ENCODE peak calls at places on chromosomes 6 and 20, in four cellular contexts. P, S, R and U are unnamed samples.

GRCh38 chr6:25960689-25961088 is 1.9 kb upstream of the TRIM38 start:
- DNase-seq in R (no peak), S (no peak), P (no peak), U (no peak)

GRCh38 chr6:5765141-5765760 is 241.5 kb downstream of the NRN1 start:
- DNase-seq in S (no peak), P (no peak), R (no peak), U (no peak)

GRCh38 chr6:165231581-165232276 is 77.7 kb downstream of the C6orf118 start:
- DNase-seq in S (peak), R (no peak), P (no peak), U (peak)

GRCh38 chr6:19836799-19837510 is at the start of gene ID4:
- DNase-seq in R (no peak), P (peak), S (no peak), U (peak)

GRCh38 chr20:59482581-59483187 is 121.7 kb upstream of the PHACTR3 start:
- DNase-seq in P (no peak), S (no peak), R (no peak), U (no peak)

GRCh38 chr20:46004813-46005505 is 3.7 kb upstream of the MMP9 start:
- DNase-seq in P (no peak), R (no peak), S (no peak), U (no peak)

GRCh38 chr6:9455794-9456193 is 959.1 kb downstream of the TFAP2A start:
- DNase-seq in R (no peak), S (no peak), P (no peak), U (no peak)

GRCh38 chr20:43691928-43692524 is 25.1 kb downstream of the MYBL2 start:
- DNase-seq in P (peak), R (peak), S (peak), U (peak)

GRCh38 chr6:127880452-127880851 is 20.4 kb downstream of the THEMIS start:
- DNase-seq in P (no peak), S (no peak), R (no peak), U (no peak)